ENCODE peak calls at places on chromosomes 1 and 21, in nine cellular contexts. N is prostate gland, E is mammary epithelial cell, K is PC-3, F is stomach, T is MCF 10A, G is SK-N-SH, H is left ventricle myocardium inferior, O is progenitor cell of endocrine pancreas. L is an unnamed sample.

GRCh38 chr1:89149229-89149628 is 23.3 kb upstream of the GBP2 start:
- DNase-seq in H (peak; percentile 25), N (no peak), E (no peak), G (no peak), K (peak; percentile 33), O (no peak), T (no peak), F (no peak), L (no peak)

GRCh38 chr1:43958351-43959255 is 11.2 kb upstream of the DPH2 start:
- DNase-seq in H (no peak), N (no peak), O (no peak), F (no peak), G (no peak), K (no peak), E (no peak), T (no peak), L (no peak)

GRCh38 chr1:204410764-204411450 is 710 bp downstream of the PPP1R15B start:
- DNase-seq in N (peak; percentile 43), E (peak; percentile 36), G (peak; percentile 55), T (peak; percentile 76), H (peak; percentile 54), F (peak; percentile 54), O (no peak), K (peak; percentile 52), L (peak; percentile 88)

GRCh38 chr1:20885121-20885520 is 98.0 kb upstream of the HP1BP3 start:
- DNase-seq in F (no peak), E (no peak), H (no peak), G (no peak), K (peak; percentile 15), O (no peak), T (peak; percentile 2), N (no peak), L (no peak)

GRCh38 chr1:228487336-228488106 is at the start of gene RNF187:
- DNase-seq in T (no peak), O (peak; percentile 81), N (peak; percentile 82), H (peak; percentile 94), F (peak; percentile 91), E (no peak), K (peak; percentile 27), G (peak; percentile 97), L (no peak)

GRCh38 chr1:192639607-192640368 is 3.8 kb downstream of the RGS13 start:
- DNase-seq in N (no peak), K (peak; percentile 83), F (no peak), O (no peak), T (peak; percentile 11), G (no peak), E (peak; percentile 12), H (no peak), L (no peak)

GRCh38 chr1:11767932-11768704 is 6.1 kb downstream of the C1orf167 start:
- DNase-seq in T (no peak), G (peak; percentile 81), O (no peak), H (no peak), F (no peak), K (no peak), E (no peak), N (no peak), L (no peak)

GRCh38 chr1:208329291-208329690 is 85.1 kb upstream of the PLXNA2 start:
- DNase-seq in N (no peak), E (peak; percentile 6), T (peak; percentile 15), G (no peak), K (peak; percentile 61), F (no peak), O (no peak), H (no peak), L (no peak)

GRCh38 chr21:39788383-39788782 is 43.4 kb downstream of the IGSF5 start:
- DNase-seq in G (peak; percentile 75), K (peak; percentile 89), T (peak; percentile 40), E (peak; percentile 71), F (peak; percentile 78), N (peak; percentile 89), O (peak; percentile 71), H (peak; percentile 72), L (peak; percentile 85)

GRCh38 chr1:31707711-31708110 is 3.9 kb upstream of the COL16A1 start:
- DNase-seq in F (no peak), N (no peak), G (no peak), K (peak; percentile 35), T (peak; percentile 74), E (peak; percentile 61), H (no peak), O (no peak), L (no peak)

GRCh38 chr1:86848654-86849053 is 65.3 kb downstream of the SELENOF start:
- DNase-seq in N (no peak), E (no peak), G (no peak), K (no peak), F (no peak), T (no peak), O (no peak), H (no peak), L (no peak)

GRCh38 chr21:38953516-38953915 is 147.8 kb downstream of the ETS2 start:
- DNase-seq in N (no peak), G (no peak), T (no peak), K (no peak), H (no peak), E (no peak), O (no peak), F (no peak), L (no peak)

GRCh38 chr1:47837866-47838561 is 159.2 kb downstream of the TRABD2B start:
- DNase-seq in G (no peak), N (no peak), F (peak; percentile 63), O (no peak), K (no peak), H (no peak), E (no peak), T (no peak), L (peak; percentile 28)

GRCh38 chr1:64396817-64397216 is 73.1 kb upstream of the CACHD1 start:
- DNase-seq in E (no peak), T (peak; percentile 20), K (no peak), G (no peak), H (no peak), N (no peak), F (no peak), O (no peak), L (no peak)

GRCh38 chr1:115764541-115764940 is 4.0 kb downstream of the CASQ2 start:
- DNase-seq in H (no peak), K (peak; percentile 83), N (no peak), T (peak; percentile 68), G (peak; percentile 45), O (no peak), F (peak; percentile 58), E (peak; percentile 42), L (no peak)

GRCh38 chr21:36889401-36889800 is 77.1 kb downstream of the HLCS start:
- DNase-seq in H (no peak), F (no peak), O (no peak), E (no peak), T (no peak), N (no peak), K (no peak), G (no peak), L (no peak)

GRCh38 chr1:155186955-155187891 is 13.6 kb downstream of the TRIM46 start:
- DNase-seq in K (no peak), G (no peak), H (peak; percentile 2), N (no peak), O (no peak), E (no peak), F (no peak), T (no peak), L (no peak)

GRCh38 chr1:85128296-85128695 is 72.5 kb downstream of the SYDE2 start:
- DNase-seq in H (no peak), T (no peak), F (no peak), O (no peak), G (no peak), K (peak; percentile 10), E (no peak), N (no peak), L (no peak)

DNA sequence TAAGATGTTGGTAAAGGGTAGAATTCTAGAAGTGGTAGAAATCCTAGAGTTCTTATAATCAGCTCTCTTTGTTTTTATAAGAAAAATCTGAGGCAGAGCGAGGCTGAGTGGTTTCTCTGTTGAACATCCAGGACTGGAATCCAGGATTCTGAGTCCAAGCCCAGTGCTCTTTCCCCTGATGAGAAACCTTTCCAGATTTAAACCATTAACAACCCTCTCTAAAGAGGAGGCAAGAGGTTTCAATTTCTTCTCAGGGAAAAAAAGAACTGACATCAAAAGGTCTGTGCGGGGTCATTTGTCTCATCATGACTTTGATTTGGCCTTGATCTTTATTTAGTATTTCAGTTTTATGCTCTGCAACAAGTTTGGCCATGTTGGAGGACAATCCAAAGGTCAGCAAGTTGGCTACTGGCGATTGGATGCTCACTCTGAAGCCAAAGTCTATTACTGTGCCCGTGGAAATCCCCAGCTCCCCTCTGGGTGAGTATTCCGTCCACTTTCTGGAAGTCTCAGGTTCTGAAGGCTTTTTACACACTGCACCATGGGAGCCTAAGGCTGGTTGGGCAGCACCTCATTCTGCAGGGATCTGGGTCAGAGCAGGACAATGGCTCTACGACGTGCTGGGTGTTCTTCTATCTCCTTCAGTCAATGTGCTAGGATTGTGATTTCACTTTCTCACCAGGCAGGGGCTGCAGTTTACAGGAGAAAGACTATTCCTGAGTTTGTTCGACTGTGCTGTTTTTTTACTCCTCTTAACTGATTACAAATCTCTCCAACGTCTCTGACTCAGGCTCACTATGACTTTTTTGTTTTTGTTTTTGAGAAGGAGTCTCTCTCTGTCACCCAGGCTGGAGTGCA is 18.9 kb upstream of the CCT8 start:
- DNase-seq in G (no peak), K (no peak), O (no peak), T (peak; percentile 34), F (no peak), N (no peak), H (no peak), E (peak; percentile 34), L (no peak)
- TF ChIP-seq CTCF in G (no peak), K (no peak), O (no peak), T (no peak), F (no peak), N (no peak), H (no peak), E (peak; percentile 22), L (no peak)

GRCh38 chr1:232211149-232211548 is 418.8 kb downstream of the SIPA1L2 start:
- DNase-seq in N (no peak), E (no peak), H (no peak), K (peak; percentile 28), O (no peak), F (no peak), T (peak; percentile 44), G (peak; percentile 21), L (peak; percentile 14)
- TF ChIP-seq CTCF in N (no peak), E (peak; percentile 51), H (peak; percentile 22), K (peak; percentile 56), O (peak; percentile 50), F (no peak), T (peak; percentile 63), G (peak; percentile 41), L (no peak)

DNA sequence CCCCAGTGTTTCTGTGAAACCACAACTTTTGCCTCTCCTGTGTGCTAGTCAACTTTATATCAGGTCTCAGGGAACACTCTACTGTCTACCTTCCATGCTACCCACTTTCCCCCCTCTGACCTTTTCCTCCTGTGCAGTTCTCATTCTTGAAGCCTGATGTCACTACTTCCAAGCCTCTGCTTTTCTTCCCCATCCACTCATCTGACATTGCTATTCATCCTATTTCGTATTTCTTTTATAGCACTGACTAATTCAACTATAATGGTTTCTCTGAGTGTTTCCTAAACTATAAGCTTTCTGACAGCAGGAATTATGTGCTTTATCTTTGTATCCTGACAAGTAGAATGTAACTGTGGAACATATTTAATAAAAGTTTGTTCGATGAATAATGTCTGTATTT is 18.2 kb upstream of the DPH5 start:
- DNase-seq in H (no peak), N (no peak), E (peak; percentile 25), O (no peak), T (no peak), F (no peak), K (peak; percentile 25), G (no peak), L (no peak)
- TF ChIP-seq CTCF in H (peak; percentile 53), N (no peak), E (peak; percentile 36), O (no peak), T (no peak), F (no peak), K (peak; percentile 35), G (peak; percentile 46), L (no peak)

GRCh38 chr21:42592156-42592820 is 61.1 kb upstream of the PDE9A start:
- DNase-seq in K (no peak), G (no peak), T (no peak), F (no peak), O (no peak), E (no peak), H (no peak), N (no peak), L (no peak)
- TF ChIP-seq CTCF in K (no peak), G (no peak), T (no peak), F (no peak), O (no peak), E (no peak), H (no peak), N (no peak), L (no peak)